ENCODE peak calls at places on chromosomes 16 and 17, in ten cellular contexts. L is CD8-positive, alpha-beta T cell; S is H54; A is Calu3; J is activated gamma-delta T cell treated with anti-CD3 and anti-CD28 coated beads, Interleukin-2, amount 50 U/mL, for 16 hours; Y is BJ; W is upper lobe of right lung; U is GM13976; Z is tibial nerve; I is Daoy. Q is an unnamed sample.

GRCh38 chr17:348692-349425 is 3.7 kb downstream of the RPH3AL start:
- DNase-seq in J (no peak), A (peak), U (no peak), Y (no peak), Z (peak), S (no peak), L (no peak), W (peak), I (no peak), Q (peak)

GRCh38 chr17:76584427-76585047 is 1.1 kb downstream of the ST6GALNAC2 start:
- DNase-seq in J (no peak), L (no peak), I (no peak), Y (no peak), A (no peak), W (peak), U (peak), Z (no peak), S (no peak), Q (no peak)

GRCh38 chr16:1674751-1675664 is 3.1 kb upstream of the JPT2 start:
- DNase-seq in L (no peak), W (no peak), Y (no peak), I (peak), U (no peak), A (no peak), S (peak), J (no peak), Z (no peak), Q (no peak)

GRCh38 chr17:14873996-14874395 is 391.1 kb downstream of the PMP22 start:
- DNase-seq in S (no peak), W (no peak), Z (no peak), L (no peak), A (no peak), Y (peak), U (no peak), I (no peak), J (no peak), Q (no peak)

GRCh38 chr17:83200231-83200699 is 120.9 kb downstream of the METRNL start:
- DNase-seq in Z (peak), U (peak), J (peak), L (peak), S (no peak), W (peak), I (peak), Y (no peak), A (peak), Q (no peak)

GRCh38 chr16:2473425-2473926 is 1.5 kb upstream of the TBC1D24 start:
- DNase-seq in J (no peak), A (no peak), S (no peak), Y (no peak), U (no peak), I (no peak), Z (no peak), L (no peak), W (no peak), Q (no peak)

GRCh38 chr17:27466748-27467375 is 10.6 kb downstream of the KSR1 start:
- DNase-seq in L (no peak), J (peak), A (no peak), Z (no peak), W (peak), U (peak), S (no peak), I (peak), Y (no peak), Q (no peak)

GRCh38 chr17:77495575-77495974 is 354.8 kb downstream of the SEC14L1 start:
- DNase-seq in Z (peak), J (no peak), W (peak), I (no peak), S (no peak), L (no peak), U (no peak), A (no peak), Y (no peak), Q (no peak)

GRCh38 chr17:52170963-52171572 is 12.6 kb upstream of the CA10 start:
- DNase-seq in I (no peak), U (no peak), L (no peak), J (no peak), Z (no peak), A (peak), Y (no peak), W (no peak), S (peak), Q (no peak)

GRCh38 chr16:67349172-67349571 is 22.6 kb downstream of the LRRC36 start:
- DNase-seq in I (no peak), U (no peak), W (no peak), J (no peak), Y (no peak), S (no peak), Z (no peak), L (no peak), A (no peak), Q (no peak)

GRCh38 chr17:289409-289808 is 63.2 kb downstream of the RPH3AL start:
- DNase-seq in U (no peak), J (no peak), W (peak), Z (peak), A (no peak), S (no peak), Y (no peak), I (no peak), L (no peak), Q (no peak)

GRCh38 chr17:41773190-41773588 is 13.3 kb downstream of the JUP start:
- DNase-seq in U (no peak), W (peak), L (no peak), I (peak), Y (peak), A (peak), J (no peak), Z (no peak), S (peak), Q (peak)

GRCh38 chr17:66548158-66548557 is 245.7 kb downstream of the PRKCA start:
- DNase-seq in A (no peak), U (no peak), Y (no peak), S (no peak), I (peak), J (peak), L (peak), Z (no peak), W (no peak), Q (no peak)

GRCh38 chr17:4004517-4005295 is 40.5 kb upstream of the ATP2A3 start:
- DNase-seq in A (peak), I (peak), L (peak), Y (no peak), J (peak), W (peak), U (peak), S (no peak), Z (no peak), Q (peak)

GRCh38 chr17:948284-948852 is 31.2 kb downstream of the NXN start:
- DNase-seq in W (no peak), Z (no peak), Y (no peak), I (no peak), S (no peak), J (no peak), A (no peak), L (no peak), U (no peak), Q (no peak)

GRCh38 chr16:70736454-70737376 is 50.9 kb upstream of the MTSS2 start:
- DNase-seq in A (no peak), I (no peak), S (no peak), Y (no peak), J (no peak), W (no peak), Z (no peak), U (no peak), L (peak), Q (no peak)

GRCh38 chr16:56824335-56824734 is 40.7 kb upstream of the SLC12A3 start:
- DNase-seq in Z (no peak), W (peak), Y (no peak), A (no peak), U (no peak), S (no peak), L (no peak), J (no peak), I (no peak), Q (no peak)

GRCh38 chr16:25034916-25035315 is 19.7 kb upstream of the ARHGAP17 start:
- DNase-seq in J (no peak), Y (no peak), L (no peak), A (no peak), Z (no peak), S (no peak), W (no peak), I (peak), U (no peak), Q (no peak)

GRCh38 chr16:27526169-27526568 is 23.5 kb downstream of the GTF3C1 start:
- DNase-seq in L (no peak), S (no peak), I (no peak), W (no peak), U (no peak), A (no peak), Y (no peak), J (no peak), Z (no peak), Q (no peak)

GRCh38 chr16:56974549-56975300 is 13.0 kb downstream of the CETP start:
- DNase-seq in Y (no peak), S (no peak), U (no peak), I (no peak), J (no peak), W (no peak), Z (no peak), L (no peak), A (no peak), Q (no peak)

GRCh38 chr17:61770752-61771533 is 92.4 kb downstream of the BRIP1 start:
- DNase-seq in L (no peak), A (no peak), J (no peak), Y (peak), Z (no peak), U (no peak), S (no peak), I (no peak), W (no peak), Q (no peak)

GRCh38 chr16:85056211-85056748 is 28.7 kb downstream of the KIAA0513 start:
- DNase-seq in J (no peak), S (no peak), I (no peak), L (peak), U (no peak), Y (no peak), W (no peak), Z (no peak), A (no peak), Q (peak)

GRCh38 chr17:72681844-72682243 is 410.6 kb downstream of the SLC39A11 start:
- DNase-seq in U (no peak), Y (no peak), I (no peak), W (no peak), L (no peak), Z (no peak), A (no peak), J (no peak), S (no peak), Q (no peak)

GRCh38 chr17:74417178-74418045 is 14.5 kb upstream of the GPRC5C start:
- DNase-seq in J (no peak), Z (no peak), U (peak), Y (no peak), L (no peak), S (peak), W (no peak), I (peak), A (peak), Q (no peak)

GRCh38 chr16:56909484-56910113 is 22.3 kb upstream of the HERPUD1 start:
- DNase-seq in Z (no peak), Y (no peak), W (no peak), L (no peak), A (no peak), U (no peak), S (no peak), J (no peak), I (no peak), Q (no peak)

GRCh38 chr16:71303938-71304337 is 14.7 kb upstream of the CMTR2 start:
- DNase-seq in L (no peak), Z (no peak), A (no peak), J (no peak), U (no peak), S (peak), I (peak), Y (no peak), W (no peak), Q (no peak)

GRCh38 chr17:74960739-74961342 is 11.7 kb downstream of the HID1 start:
- DNase-seq in Z (no peak), S (no peak), Y (no peak), U (peak), J (no peak), W (peak), L (no peak), I (peak), A (no peak), Q (no peak)

GRCh38 chr17:2146132-2146871 is 91.4 kb downstream of the HIC1 start:
- DNase-seq in Y (no peak), J (no peak), W (peak), I (no peak), U (no peak), S (no peak), Z (no peak), A (no peak), L (no peak), Q (no peak)

GRCh38 chr17:48123111-48123510 is 15.5 kb downstream of the SNX11 start:
- DNase-seq in Y (no peak), U (no peak), J (no peak), I (no peak), A (no peak), W (no peak), Z (no peak), L (no peak), S (no peak), Q (no peak)

GRCh38 chr16:27242868-27243590 is 25.5 kb downstream of the NSMCE1 start:
- DNase-seq in L (peak), U (no peak), S (peak), I (peak), J (no peak), Y (no peak), Z (no peak), A (no peak), W (peak), Q (peak)

GRCh38 chr17:29584452-29585079 is 4.9 kb downstream of the GIT1 start:
- DNase-seq in W (peak), Y (no peak), A (no peak), J (no peak), I (peak), S (no peak), U (no peak), Z (peak), L (no peak), Q (peak)

GRCh38 chr17:64081802-64082799 is 47.8 kb downstream of the ERN1 start:
- DNase-seq in A (peak), U (no peak), Z (no peak), W (no peak), S (peak), L (no peak), I (peak), J (peak), Y (peak), Q (no peak)

GRCh38 chr16:56424404-56424765 is 960 bp downstream of the AMFR start:
- DNase-seq in W (no peak), A (peak), Z (no peak), L (no peak), U (no peak), Y (no peak), S (no peak), J (no peak), I (no peak), Q (no peak)

GRCh38 chr17:82234211-82235055 is 5.6 kb downstream of the SLC16A3 start:
- DNase-seq in L (no peak), Z (no peak), W (no peak), S (no peak), Y (no peak), J (no peak), A (peak), I (no peak), U (no peak), Q (no peak)

GRCh38 chr16:80253741-80254140 is 287.1 kb upstream of the DYNLRB2 start:
- DNase-seq in Y (no peak), W (no peak), I (no peak), J (no peak), Z (no peak), L (no peak), A (no peak), S (no peak), U (no peak), Q (no peak)

GRCh38 chr17:64289652-64290051 is 26.6 kb upstream of the TEX2 start:
- DNase-seq in A (no peak), I (no peak), S (no peak), L (no peak), J (no peak), U (no peak), Y (no peak), W (no peak), Z (no peak), Q (no peak)

GRCh38 chr16:24689128-24689527 is 40.3 kb upstream of the TNRC6A start:
- DNase-seq in S (no peak), L (no peak), A (peak), J (no peak), I (peak), Y (no peak), Z (no peak), W (no peak), U (peak), Q (no peak)